ENCODE peak calls at places on chromosomes 6 and 20, in five cellular contexts. A, P, Q, F and V are unnamed samples. For H3K4me1 and H3K9me3, the result is how much of the 10 kb centered on the place peaks cover.

GRCh38 chr6:50272611-50273010 is 222.9 kb upstream of the DEFB112 start:
- DNase-seq in A (no peak), P (no peak), Q (no peak), F (no peak), V (no peak)

GRCh38 chr20:382291-383115 is 1.9 kb downstream of the TRIB3 start:
- DNase-seq in A (no peak), P (no peak), Q (no peak), F (no peak), V (no peak)

GRCh38 chr6:29631860-29632731 is 887 bp downstream of the GABBR1 start:
- DNase-seq in A (peak), P (peak), Q (peak), F (peak), V (peak)

GRCh38 chr6:45420083-45420908 is 42.6 kb upstream of the SUPT3H start:
- DNase-seq in A (peak), P (peak), Q (no peak), F (no peak), V (no peak)

GRCh38 chr6:55980627-55981211 is 105.3 kb upstream of the BMP5 start:
- DNase-seq in A (no peak), P (peak), Q (no peak), F (no peak), V (no peak)

GRCh38 chr6:20978176-20978614 is 443.9 kb downstream of the CDKAL1 start:
- DNase-seq in A (no peak), P (no peak), Q (no peak), F (no peak), V (no peak)

GRCh38 chr6:157761331-157761921 is 61.6 kb upstream of the SNX9 start:
- DNase-seq in A (no peak), P (no peak), Q (no peak), F (no peak), V (no peak)

GRCh38 chr6:161186173-161186769 is 87.6 kb downstream of the AGPAT4 start:
- DNase-seq in A (no peak), P (no peak), Q (no peak), F (no peak), V (no peak)

GRCh38 chr6:4778086-4778485 is 1.9 kb downstream of the CDYL start:
- DNase-seq in A (no peak), P (no peak), Q (no peak), F (no peak), V (no peak)

GRCh38 chr6:167293590-167294091 is 2.5 kb downstream of the UNC93A start:
- DNase-seq in A (no peak), P (no peak), Q (no peak), F (no peak), V (no peak)

GRCh38 chr6:130222775-130223174 is at the start of gene SAMD3:
- DNase-seq in A (no peak), P (no peak), Q (no peak), F (no peak), V (no peak)

GRCh38 chr6:38957426-38957825 is 91.2 kb upstream of the GLP1R start:
- DNase-seq in A (no peak), P (no peak), Q (no peak), F (no peak), V (no peak)

GRCh38 chr6:106186714-106187113 is 100.6 kb downstream of the PRDM1 start:
- DNase-seq in A (no peak), P (no peak), Q (no peak), F (no peak), V (no peak)

GRCh38 chr6:45590225-45590624 is 212.5 kb upstream of the SUPT3H start:
- DNase-seq in A (no peak), P (peak), Q (no peak), F (no peak), V (no peak)

GRCh38 chr6:112563368-112563767 is 216.2 kb downstream of the RFPL4B start:
- DNase-seq in A (no peak), P (peak), Q (no peak), F (no peak), V (no peak)

GRCh38 chr6:157133856-157134255 is 189.5 kb downstream of the TMEM242 start:
- DNase-seq in A (no peak), P (no peak), Q (no peak), F (no peak), V (no peak)

GRCh38 chr20:11902264-11902663 is 15.4 kb upstream of the BTBD3 start:
- DNase-seq in A (no peak), P (no peak), Q (no peak), F (no peak), V (no peak)

GRCh38 chr6:111950661-111951426 is 77.6 kb upstream of the FYN start:
- DNase-seq in A (peak), P (no peak), Q (no peak), F (no peak), V (peak)

GRCh38 chr6:85240787-85241186 is 209.1 kb upstream of the NT5E start:
- DNase-seq in A (no peak), P (no peak), Q (no peak), F (no peak), V (no peak)

GRCh38 chr20:46552460-46553420 is 2.3 kb upstream of the OCSTAMP start:
- DNase-seq in A (no peak), P (no peak), Q (no peak), F (no peak), V (no peak)

GRCh38 chr20:51365670-51366069 is 176.8 kb downstream of the NFATC2 start:
- DNase-seq in A (no peak), P (no peak), Q (no peak), F (no peak), V (no peak)

GRCh38 chr6:116975600-116975999 is 98.6 kb downstream of the RFX6 start:
- DNase-seq in A (no peak), P (no peak), Q (no peak), F (no peak), V (no peak)

GRCh38 chr6:6781172-6781876 is 192.8 kb downstream of the LY86 start:
- DNase-seq in A (peak), P (peak), Q (peak), F (no peak), V (peak)

GRCh38 chr6:116405147-116405546 is 34.4 kb downstream of the DSE start:
- DNase-seq in A (no peak), P (peak), Q (peak), F (no peak), V (no peak)

GRCh38 chr20:49230575-49231211 is 11.5 kb downstream of the DDX27 start:
- DNase-seq in A (no peak), P (no peak), Q (no peak), F (no peak), V (no peak)

GRCh38 chr20:44532981-44533331 is 11.1 kb upstream of the SERINC3 start:
- DNase-seq in A (no peak), P (no peak), Q (no peak), F (no peak), V (no peak)

GRCh38 chr6:41164551-41164950 is 1.6 kb upstream of the TREM2 start:
- DNase-seq in A (no peak), P (no peak), Q (no peak), F (no peak), V (no peak)

GRCh38 chr6:41163419-41163717 is 452 bp upstream of the TREM2 start:
- DNase-seq in A (no peak), P (no peak), Q (no peak), F (no peak), V (no peak)

GRCh38 chr6:41170547-41171160 is 7.7 kb upstream of the TREM2 start:
- DNase-seq in A (no peak), P (no peak), Q (no peak), F (no peak), V (no peak)

GRCh38 chr6:41162687-41163418 is at the start of gene TREM2:
- DNase-seq in A (no peak), P (no peak), Q (no peak), F (no peak), V (no peak)

GRCh38 chr6:41167173-41167963 is 4.5 kb upstream of the TREM2 start:
- DNase-seq in A (no peak), P (peak), Q (no peak), F (no peak), V (no peak)
- H3K4me1 ChIP-seq in A (under half), P (under half), Q (under half), F (under half), V (under half)

DNA sequence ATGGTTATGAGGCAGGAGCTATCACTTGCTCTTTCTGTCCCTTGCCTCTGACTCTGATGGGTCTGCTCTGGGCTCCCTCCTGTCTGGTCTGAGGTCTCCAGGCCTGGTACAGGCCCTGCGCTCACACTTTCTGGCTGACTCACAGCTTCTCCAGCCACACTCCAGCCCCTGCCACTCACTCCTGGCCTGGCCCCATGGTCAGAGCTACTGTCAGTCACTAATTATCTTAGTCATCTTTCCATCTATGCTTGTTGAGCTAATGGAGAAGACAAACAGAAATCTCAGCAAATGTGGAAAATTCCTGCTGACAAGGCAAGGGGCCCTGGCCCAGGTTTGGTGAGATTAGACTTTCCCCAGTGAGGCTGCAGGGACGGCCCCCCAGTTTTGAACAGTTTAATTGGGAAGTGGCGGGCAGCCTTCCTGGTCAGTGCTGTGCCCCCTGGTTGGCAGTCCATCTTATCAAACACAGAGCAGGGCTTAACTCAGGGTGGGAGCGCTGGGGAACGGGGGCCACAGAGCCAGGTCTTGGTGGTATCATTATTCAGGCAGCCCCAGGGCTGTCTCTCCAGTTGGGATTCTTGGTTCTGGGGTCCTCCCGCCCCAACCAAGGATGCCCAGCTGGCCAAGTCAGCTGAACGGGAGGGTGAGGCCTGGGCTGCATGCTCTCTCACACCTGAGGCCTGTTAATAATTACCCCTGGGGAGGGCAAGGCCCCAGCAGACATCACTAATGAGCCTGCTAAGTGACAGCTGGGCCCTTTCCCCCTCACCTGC is 63.4 kb downstream of the VEGFA start:
- DNase-seq in A (no peak), P (peak), Q (no peak), F (peak), V (no peak)
- H3K27ac ChIP-seq in A (no peak), P (peak), Q (no peak), F (peak), V (no peak)

GRCh38 chr6:137903933-137904821 is 37.1 kb downstream of the TNFAIP3 start:
- DNase-seq in A (no peak), P (peak), Q (no peak), F (no peak), V (no peak)
- H3K9me3 ChIP-seq in A (under half), P (under half), Q (under half), F (under half), V (under half)

GRCh38 chr20:47952165-47952564 is 166.9 kb upstream of the SULF2 start:
- DNase-seq in A (no peak), P (no peak), Q (no peak), F (no peak), V (no peak)

GRCh38 chr20:47950103-47950502 is 164.8 kb upstream of the SULF2 start:
- DNase-seq in A (no peak), P (peak), Q (no peak), F (no peak), V (peak)

GRCh38 chr20:47950557-47951283 is 165.4 kb upstream of the SULF2 start:
- DNase-seq in A (no peak), P (no peak), Q (no peak), F (no peak), V (no peak)

GRCh38 chr20:47949230-47949629 is 163.9 kb upstream of the SULF2 start:
- DNase-seq in A (no peak), P (no peak), Q (no peak), F (no peak), V (no peak)

GRCh38 chr20:47951521-47951951 is 166.3 kb upstream of the SULF2 start:
- DNase-seq in A (no peak), P (no peak), Q (no peak), F (no peak), V (no peak)
- H3K4me1 ChIP-seq in A (under half), P (under half), Q (under half), F (under half), V (under half)

GRCh38 chr6:35312763-35313125 is 15.1 kb downstream of the DEF6 start:
- DNase-seq in A (no peak), P (no peak), Q (no peak), F (no peak), V (no peak)
- H3K27ac ChIP-seq in A (no peak), P (no peak), Q (no peak), F (no peak), V (no peak)